ENCODE peak calls at places on chromosomes 16 and 17, in four cellular contexts. One of them, this sample, is unnamed.

GRCh38 chr17:51351890-51352289 is 91.5 kb downstream of the UTP18 start:
- DNase-seq in endothelial cell of umbilical vein: no peak
- DNase-seq in H1: no peak
- DNase-seq in stomach: no peak
- DNase-seq in this sample: no peak

GRCh38 chr17:55272711-55273578 is 8.2 kb downstream of the HLF start:
- DNase-seq in H1: no peak
- DNase-seq in stomach: no peak
- DNase-seq in endothelial cell of umbilical vein: no peak
- DNase-seq in this sample: no peak

GRCh38 chr17:4150106-4150505 is 7.1 kb downstream of the CYB5D2 start:
- DNase-seq in endothelial cell of umbilical vein: no peak
- DNase-seq in stomach: no peak
- DNase-seq in H1: no peak
- DNase-seq in this sample: no peak

GRCh38 chr17:67246648-67247415 is 1.8 kb upstream of the HELZ start:
- DNase-seq in stomach: peak
- DNase-seq in endothelial cell of umbilical vein: peak
- DNase-seq in H1: peak
- DNase-seq in this sample: no peak

GRCh38 chr16:14303182-14303618 is 232.1 kb downstream of the MRTFB start:
- DNase-seq in endothelial cell of umbilical vein: no peak
- DNase-seq in H1: no peak
- DNase-seq in stomach: no peak
- DNase-seq in this sample: no peak

GRCh38 chr17:35088647-35088910 is 25.1 kb upstream of the RFFL start:
- DNase-seq in H1: no peak
- DNase-seq in endothelial cell of umbilical vein: no peak
- DNase-seq in stomach: peak
- DNase-seq in this sample: peak

GRCh38 chr16:19588661-19589060 is 33.2 kb downstream of the VPS35L start:
- DNase-seq in stomach: no peak
- DNase-seq in H1: no peak
- DNase-seq in endothelial cell of umbilical vein: peak
- DNase-seq in this sample: no peak

GRCh38 chr16:7601100-7601499 is 268.5 kb downstream of the RBFOX1 start:
- DNase-seq in endothelial cell of umbilical vein: no peak
- DNase-seq in stomach: no peak
- DNase-seq in H1: no peak
- DNase-seq in this sample: no peak

GRCh38 chr17:8020776-8021564 is 17.9 kb upstream of the ALOX15B start:
- DNase-seq in endothelial cell of umbilical vein: no peak
- DNase-seq in H1: no peak
- DNase-seq in stomach: no peak
- DNase-seq in this sample: no peak
- H3K27ac ChIP-seq in endothelial cell of umbilical vein: no peak
- H3K27ac ChIP-seq in H1: no peak
- H3K27ac ChIP-seq in stomach: no peak
- H3K27ac ChIP-seq in this sample: no peak

GRCh38 chr17:10741416-10742140 is 11.8 kb upstream of the TMEM220 start:
- DNase-seq in endothelial cell of umbilical vein: no peak
- DNase-seq in H1: no peak
- DNase-seq in stomach: peak
- DNase-seq in this sample: no peak

GRCh38 chr17:10745231-10745630 is 15.4 kb upstream of the TMEM220 start:
- DNase-seq in H1: no peak
- DNase-seq in endothelial cell of umbilical vein: no peak
- DNase-seq in stomach: no peak
- DNase-seq in this sample: peak

GRCh38 chr17:10744509-10745000 is 14.7 kb upstream of the TMEM220 start:
- DNase-seq in endothelial cell of umbilical vein: no peak
- DNase-seq in H1: no peak
- DNase-seq in stomach: peak
- DNase-seq in this sample: no peak

GRCh38 chr17:10742431-10742830 is 12.6 kb upstream of the TMEM220 start:
- DNase-seq in endothelial cell of umbilical vein: no peak
- DNase-seq in H1: no peak
- DNase-seq in stomach: no peak
- DNase-seq in this sample: no peak

DNA sequence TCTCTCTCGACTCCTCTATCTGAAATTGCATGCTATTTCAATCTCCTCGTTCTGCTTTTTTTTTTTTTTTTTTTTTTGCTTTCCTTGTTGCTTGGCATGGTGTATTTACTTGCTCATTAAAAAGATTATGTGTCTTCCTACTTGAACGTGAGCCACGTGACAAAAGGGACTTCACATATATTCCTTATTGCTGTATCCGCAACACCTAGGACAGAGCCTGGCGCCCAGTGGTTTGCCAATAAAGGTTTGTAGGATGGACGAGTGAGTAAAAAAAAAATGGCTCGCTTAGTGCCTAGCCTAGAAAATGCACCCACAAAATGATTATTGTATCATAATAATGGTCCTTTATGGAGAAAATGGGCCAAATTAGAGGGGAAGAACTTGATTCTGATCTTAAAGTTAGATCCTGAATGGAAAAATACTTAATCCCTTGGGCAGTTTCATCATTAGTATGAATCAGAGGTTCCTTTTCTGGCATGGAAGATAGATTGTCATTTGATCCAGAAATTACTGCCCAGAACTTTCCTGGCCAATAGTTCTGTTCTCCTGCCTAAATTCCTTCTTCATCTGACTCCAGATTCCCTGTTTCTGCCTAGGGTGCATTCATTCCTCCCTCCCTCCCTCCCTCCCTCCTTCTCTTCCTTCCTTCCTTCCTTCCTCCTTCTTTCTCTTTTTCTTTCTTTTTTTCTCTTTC is 13.6 kb upstream of the TMEM220 start:
- DNase-seq in stomach: no peak
- DNase-seq in H1: no peak
- DNase-seq in endothelial cell of umbilical vein: no peak
- DNase-seq in this sample: no peak
- TF ChIP-seq POLR2AphosphoS5 in stomach: no peak
- TF ChIP-seq POLR2AphosphoS5 in H1: no peak
- TF ChIP-seq POLR2AphosphoS5 in endothelial cell of umbilical vein: no peak
- TF ChIP-seq POLR2AphosphoS5 in this sample: peak

DNA sequence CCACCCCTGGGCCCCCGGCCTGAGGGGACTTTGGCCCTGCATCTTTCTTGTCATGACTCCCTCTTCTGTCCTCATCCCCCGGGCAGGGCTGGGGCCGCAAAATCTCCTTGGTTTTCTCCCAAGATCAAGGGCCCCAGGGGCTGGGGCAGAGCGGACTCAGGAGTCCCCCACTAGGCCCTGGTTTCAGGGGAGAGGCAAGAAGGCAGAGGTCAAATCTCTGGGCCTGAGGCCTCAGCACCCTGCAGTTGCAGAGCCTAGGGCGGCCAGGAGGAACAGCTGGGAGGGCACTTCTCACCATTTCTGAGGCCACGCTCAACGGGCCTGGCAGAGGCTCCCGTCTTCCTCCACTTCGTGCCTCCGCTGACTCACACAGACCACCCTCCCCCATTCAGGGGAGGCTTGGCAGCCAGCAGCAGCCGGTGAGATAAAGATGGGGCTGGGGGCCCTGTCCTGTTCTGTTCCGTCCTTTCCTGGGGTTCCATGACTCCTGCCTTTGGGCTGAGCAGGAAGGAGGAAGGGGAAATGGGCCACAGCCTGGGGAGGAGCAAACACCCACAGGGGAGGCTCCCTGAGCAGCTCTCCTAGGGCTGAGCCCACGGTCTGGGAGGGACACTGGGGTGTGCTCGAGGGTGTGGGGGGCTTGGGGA is 12.4 kb downstream of the ZSCAN10 start:
- DNase-seq in endothelial cell of umbilical vein: peak
- DNase-seq in stomach: no peak
- DNase-seq in H1: no peak
- DNase-seq in this sample: no peak
- H3K27ac ChIP-seq in endothelial cell of umbilical vein: peak
- H3K27ac ChIP-seq in stomach: peak
- H3K27ac ChIP-seq in H1: no peak
- H3K27ac ChIP-seq in this sample: no peak

DNA sequence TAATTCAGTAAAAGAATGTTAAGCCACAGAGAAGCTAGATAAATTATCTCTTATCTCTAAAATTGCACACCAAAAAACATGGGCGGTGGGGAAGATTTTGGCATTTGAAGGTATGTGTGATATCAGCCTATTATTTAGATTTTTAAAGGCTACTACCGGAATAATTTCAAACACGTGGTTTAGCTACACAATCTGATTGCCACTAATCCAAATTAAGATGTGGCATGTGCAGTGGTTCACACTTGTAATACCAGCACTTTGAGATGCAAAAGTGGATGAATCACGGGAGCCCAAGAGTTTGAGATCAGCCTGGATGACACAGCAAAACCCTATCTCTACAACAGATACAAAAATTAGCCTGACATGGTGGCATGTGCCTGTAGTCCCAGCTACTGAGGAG is 584.5 kb downstream of the HS3ST4 start:
- DNase-seq in stomach: no peak
- DNase-seq in endothelial cell of umbilical vein: no peak
- DNase-seq in H1: no peak
- DNase-seq in this sample: no peak
- TF ChIP-seq POLR2AphosphoS5 in stomach: no peak
- TF ChIP-seq POLR2AphosphoS5 in endothelial cell of umbilical vein: no peak
- TF ChIP-seq POLR2AphosphoS5 in H1: no peak
- TF ChIP-seq POLR2AphosphoS5 in this sample: no peak

GRCh38 chr17:77470330-77470786 is 329.6 kb downstream of the SEC14L1 start:
- DNase-seq in stomach: no peak
- DNase-seq in H1: no peak
- DNase-seq in endothelial cell of umbilical vein: no peak
- DNase-seq in this sample: no peak
- H3K27ac ChIP-seq in stomach: peak
- H3K27ac ChIP-seq in H1: peak
- H3K27ac ChIP-seq in endothelial cell of umbilical vein: no peak
- H3K27ac ChIP-seq in this sample: peak

This sample was measured in vagina.